ENCODE peak calls at places on chromosomes 5 and 9, in four cellular contexts. R, Q, W and P are unnamed samples.

GRCh38 chr9:127980056-127980705 is 608 bp downstream of the EEIG1 start:
- DNase-seq in R (peak; percentile 21), Q (no peak), W (no peak), P (peak; percentile 46)

GRCh38 chr9:127776195-127776918 is 2.1 kb downstream of the SH2D3C start:
- DNase-seq in R (peak; percentile 95), Q (no peak), W (no peak), P (peak; percentile 86)

GRCh38 chr9:5714501-5715401 is 85.8 kb downstream of the RIC1 start:
- DNase-seq in R (no peak), Q (peak; percentile 37), W (no peak), P (no peak)

GRCh38 chr5:170737591-170737990 is 45.9 kb upstream of the GABRP start:
- DNase-seq in R (no peak), Q (no peak), W (no peak), P (no peak)

GRCh38 chr5:143646961-143647360 is 165.0 kb upstream of the HMHB1 start:
- DNase-seq in R (no peak), Q (no peak), W (no peak), P (no peak)

GRCh38 chr5:158967566-158967965 is 132.2 kb downstream of the EBF1 start:
- DNase-seq in R (no peak), Q (no peak), W (no peak), P (no peak)

GRCh38 chr9:91533382-91533781 is 109.8 kb upstream of the NFIL3 start:
- DNase-seq in R (no peak), Q (no peak), W (no peak), P (no peak)

GRCh38 chr5:77734885-77735284 is 41.3 kb downstream of the TBCA start:
- DNase-seq in R (no peak), Q (no peak), W (no peak), P (no peak)

GRCh38 chr9:85536076-85536475 is 205.7 kb downstream of the AGTPBP1 start:
- DNase-seq in R (no peak), Q (peak; percentile 46), W (peak; percentile 31), P (no peak)

GRCh38 chr9:131657890-131658752 is 81.8 kb downstream of the RAPGEF1 start:
- DNase-seq in R (no peak), Q (peak; percentile 96), W (no peak), P (no peak)

GRCh38 chr9:114370251-114370984 is 17.4 kb downstream of the AKNA start:
- DNase-seq in R (peak; percentile 31), Q (no peak), W (no peak), P (no peak)

GRCh38 chr5:38434981-38435710 is 121.3 kb downstream of the LIFR start:
- DNase-seq in R (no peak), Q (no peak), W (no peak), P (no peak)

GRCh38 chr9:115291841-115292240 is 173.9 kb upstream of the TNC start:
- DNase-seq in R (no peak), Q (peak; percentile 85), W (no peak), P (no peak)

GRCh38 chr5:75450069-75450468 is 61.4 kb downstream of the CERT1 start:
- DNase-seq in R (no peak), Q (no peak), W (no peak), P (no peak)

GRCh38 chr5:176429972-176430371 is 13.6 kb upstream of the CLTB start:
- DNase-seq in R (no peak), Q (peak; percentile 26), W (no peak), P (no peak)

GRCh38 chr9:128718047-128718446 is 5.9 kb downstream of the ZDHHC12 start:
- DNase-seq in R (no peak), Q (no peak), W (no peak), P (no peak)

GRCh38 chr5:139543423-139543991 is 17.6 kb upstream of the UBE2D2 start:
- DNase-seq in R (no peak), Q (no peak), W (peak; percentile 78), P (peak; percentile 10)

GRCh38 chr5:145936401-145937131 is at the start of gene SH3RF2:
- DNase-seq in R (no peak), Q (peak; percentile 89), W (peak; percentile 31), P (no peak)

GRCh38 chr5:81849769-81850367 is 99.0 kb upstream of the SSBP2 start:
- DNase-seq in R (no peak), Q (no peak), W (no peak), P (no peak)

GRCh38 chr9:117704597-117704996 is 394 bp downstream of the TLR4 start:
- DNase-seq in R (no peak), Q (no peak), W (no peak), P (no peak)

GRCh38 chr5:95130951-95131350 is 153.9 kb downstream of the MCTP1 start:
- DNase-seq in R (no peak), Q (no peak), W (peak; percentile 45), P (no peak)

GRCh38 chr9:121698627-121699270 is 47.3 kb downstream of the DAB2IP start:
- DNase-seq in R (peak; percentile 32), Q (no peak), W (no peak), P (peak; percentile 6)

GRCh38 chr5:39209924-39210323 is 9.4 kb downstream of the FYB1 start:
- DNase-seq in R (peak; percentile 93), Q (no peak), W (peak; percentile 34), P (peak; percentile 83)

GRCh38 chr9:113620377-113621161 is 157.0 kb downstream of the RGS3 start:
- DNase-seq in R (no peak), Q (peak; percentile 79), W (peak; percentile 82), P (no peak)

GRCh38 chr9:6897831-6898230 is 140.1 kb downstream of the KDM4C start:
- DNase-seq in R (no peak), Q (no peak), W (no peak), P (no peak)

GRCh38 chr9:111627260-111627963 is 3.7 kb upstream of the DNAJC25 start:
- DNase-seq in R (no peak), Q (no peak), W (no peak), P (no peak)

GRCh38 chr5:96883871-96884270 is 7.6 kb downstream of the ERAP2 start:
- DNase-seq in R (no peak), Q (no peak), W (no peak), P (no peak)

GRCh38 chr9:12813960-12814876 is 39.4 kb downstream of the LURAP1L start:
- DNase-seq in R (no peak), Q (peak; percentile 96), W (no peak), P (no peak)

GRCh38 chr5:8825161-8825757 is 720.6 kb downstream of the SEMA5A start:
- DNase-seq in R (no peak), Q (no peak), W (no peak), P (no peak)

GRCh38 chr5:1013948-1014301 is 5.3 kb downstream of the NKD2 start:
- DNase-seq in R (no peak), Q (no peak), W (no peak), P (no peak)

GRCh38 chr9:69346596-69347390 is 21.8 kb downstream of the ENTREP1 start:
- DNase-seq in R (no peak), Q (peak; percentile 66), W (no peak), P (no peak)

GRCh38 chr9:135332979-135333748 is 146.4 kb upstream of the PPP1R26 start:
- DNase-seq in R (no peak), Q (no peak), W (no peak), P (no peak)
- H3K9me3 ChIP-seq in R (no peaks in the 10 kb centered on the region), Q (no peaks in the 10 kb centered on the region), W (no peaks in the 10 kb centered on the region), P (no peaks in the 10 kb centered on the region)

DNA sequence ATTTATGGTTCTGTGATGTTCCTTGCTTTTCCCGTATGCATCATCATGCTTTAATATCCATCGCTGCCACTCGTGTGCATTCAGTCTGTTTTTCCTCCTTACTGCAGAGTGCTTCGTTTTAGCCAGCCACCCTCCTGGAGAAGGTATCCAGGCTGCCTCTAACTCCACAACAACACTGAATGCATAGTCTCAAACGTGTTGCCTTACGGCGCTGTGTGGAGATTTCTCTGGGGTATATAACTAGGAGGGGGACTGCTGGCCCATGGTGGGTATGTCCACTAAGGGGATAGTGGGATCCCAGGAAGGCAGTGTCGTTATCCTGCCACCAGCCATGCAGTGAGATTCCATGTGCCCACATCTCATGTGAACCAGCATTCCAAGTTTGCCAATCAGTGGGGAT is 16.4 kb downstream of the BTNL9 start:
- DNase-seq in R (no peak), Q (no peak), W (no peak), P (no peak)
- H3K27me3 ChIP-seq in R (peaks cover 15% of the 10 kb centered on the region), Q (peaks cover 80% of the 10 kb centered on the region), W (peaks cover 72% of the 10 kb centered on the region), P (peaks cover 25% of the 10 kb centered on the region)

DNA sequence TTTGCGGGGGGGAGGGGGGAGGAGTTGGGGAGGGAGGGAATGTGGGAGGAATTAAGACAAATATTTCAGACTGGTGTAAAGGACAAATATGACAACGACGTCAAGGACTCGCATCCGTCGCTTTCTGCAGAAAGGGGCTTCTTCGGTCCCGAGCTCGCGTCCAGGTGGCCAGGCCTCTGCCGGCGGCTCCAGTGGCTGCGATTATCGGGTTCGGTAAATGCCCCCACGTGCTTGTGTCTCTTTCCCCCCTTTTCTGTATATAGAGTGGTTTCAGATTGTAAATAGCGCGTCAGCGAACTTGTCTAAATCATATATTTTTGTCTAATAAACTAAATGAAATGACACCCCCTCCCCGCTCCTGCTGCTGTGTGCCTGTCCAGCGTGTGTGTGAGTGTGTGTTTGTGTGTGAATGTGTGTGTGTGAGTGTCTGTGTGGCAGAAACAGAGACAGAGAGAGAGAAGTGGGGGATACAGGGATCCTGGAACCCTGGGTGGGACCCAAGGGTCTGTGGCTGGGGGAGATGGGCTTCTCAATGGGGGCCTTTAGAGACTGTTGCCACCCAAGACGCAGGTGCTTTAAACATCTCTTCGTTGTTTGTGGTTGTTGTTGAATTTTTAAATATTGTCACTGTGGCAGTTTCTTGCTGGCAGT is 5.6 kb downstream of the IRX1 start:
- DNase-seq in R (no peak), Q (no peak), W (no peak), P (no peak)
- H3K4me3 ChIP-seq in R (no peak overlapping the region), Q (no peak overlapping the region), W (no peak overlapping the region), P (no peak overlapping the region)

GRCh38 chr5:27479859-27480258 is 441.5 kb upstream of the CDH9 start:
- DNase-seq in R (no peak), Q (no peak), W (no peak), P (no peak)

GRCh38 chr5:27475063-27475462 is 436.7 kb upstream of the CDH9 start:
- DNase-seq in R (no peak), Q (no peak), W (no peak), P (no peak)

GRCh38 chr5:27474395-27474794 is 436.0 kb upstream of the CDH9 start:
- DNase-seq in R (no peak), Q (no peak), W (no peak), P (no peak)

GRCh38 chr5:27476356-27476988 is 438.1 kb upstream of the CDH9 start:
- DNase-seq in R (no peak), Q (no peak), W (no peak), P (no peak)

DNA sequence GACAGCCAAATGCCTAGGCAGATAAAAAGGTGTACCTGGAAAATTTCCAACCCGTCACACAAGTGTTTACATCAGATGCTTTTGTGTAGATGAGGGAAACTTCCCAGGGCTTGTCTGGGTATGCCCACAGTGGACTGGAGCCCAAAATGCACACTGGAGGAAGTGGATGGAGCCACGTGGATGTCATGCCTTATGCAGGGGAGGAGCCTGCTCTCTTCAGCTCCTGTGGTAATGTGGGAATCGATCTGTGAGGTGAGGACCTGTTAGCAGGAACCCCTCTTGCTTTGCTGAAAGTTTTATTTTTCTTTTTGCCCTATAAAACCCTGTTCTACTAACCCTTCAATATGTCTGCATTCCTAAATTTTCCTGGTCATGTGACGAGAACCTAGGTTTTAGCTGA is 439.2 kb upstream of the CDH9 start:
- DNase-seq in R (no peak), Q (no peak), W (no peak), P (no peak)
- H3K9me3 ChIP-seq in R (peaks cover 16% of the 10 kb centered on the region), Q (peaks cover 11% of the 10 kb centered on the region), W (peaks cover 28% of the 10 kb centered on the region), P (no peaks in the 10 kb centered on the region)

GRCh38 chr9:126619336-126619919 is 5.7 kb downstream of the LMX1B start:
- DNase-seq in R (no peak), Q (no peak), W (no peak), P (no peak)
- H3K27me3 ChIP-seq in R (peaks cover 23% of the 10 kb centered on the region), Q (peaks cover 52% of the 10 kb centered on the region), W (peaks cover 88% of the 10 kb centered on the region), P (peaks cover 50% of the 10 kb centered on the region)